ENCODE peak calls at places on chromosomes 3 and 15, in six cellular contexts. S is NCI-H1436, M is HuH-7, Q is MM.1S, F is HTR-8/SVneo, C is substantia nigra. P is an unnamed sample.
A peak's percentile ranks its signal among the peaks of the same experiment; 100 is the strongest.

GRCh38 chr3:125652349-125652748 is 57.1 kb upstream of the OSBPL11 start:
- DNase-seq in S (no peak), M (no peak), Q (no peak), F (no peak), C (no peak), P (no peak)

GRCh38 chr3:8319935-8320634 is 181.5 kb upstream of the LMCD1 start:
- DNase-seq in S (no peak), M (no peak), Q (no peak), F (peak; percentile 53), C (no peak), P (no peak)

GRCh38 chr3:161072076-161072697 is 33.0 kb downstream of the B3GALNT1 start:
- DNase-seq in S (no peak), M (no peak), Q (no peak), F (no peak), C (no peak), P (no peak)

GRCh38 chr15:44275431-44275830 is 13.1 kb upstream of the GOLM2 start:
- DNase-seq in S (no peak), M (no peak), Q (no peak), F (no peak), C (no peak), P (no peak)

GRCh38 chr3:38297537-38297936 is 15.4 kb downstream of the SLC22A14 start:
- DNase-seq in S (no peak), M (no peak), Q (no peak), F (no peak), C (no peak), P (no peak)

GRCh38 chr15:99019558-99020540 is 12.3 kb upstream of the PGPEP1L start:
- DNase-seq in S (no peak), M (no peak), Q (no peak), F (no peak), C (no peak), P (no peak)

GRCh38 chr15:77336006-77336405 is 83.9 kb downstream of the PEAK1 start:
- DNase-seq in S (no peak), M (no peak), Q (no peak), F (no peak), C (no peak), P (no peak)

GRCh38 chr3:129116482-129116946 is 5.1 kb downstream of the RAB43 start:
- DNase-seq in S (no peak), M (no peak), Q (no peak), F (no peak), C (no peak), P (no peak)

GRCh38 chr3:188881954-188882641 is 289.7 kb upstream of the TPRG1 start:
- DNase-seq in S (no peak), M (no peak), Q (no peak), F (peak; percentile 65), C (no peak), P (peak; percentile 15)

GRCh38 chr3:130316164-130316563 is 29.3 kb upstream of the COL6A5 start:
- DNase-seq in S (no peak), M (no peak), Q (no peak), F (no peak), C (no peak), P (no peak)

GRCh38 chr3:13624021-13624420 is 75.1 kb downstream of the FBLN2 start:
- DNase-seq in S (no peak), M (no peak), Q (no peak), F (no peak), C (no peak), P (no peak)

GRCh38 chr15:63013052-63013808 is 29.3 kb upstream of the TPM1 start:
- DNase-seq in S (no peak), M (no peak), Q (no peak), F (no peak), C (no peak), P (no peak)

GRCh38 chr3:33096103-33096868 is 660 bp downstream of the GLB1 start:
- DNase-seq in S (no peak), M (no peak), Q (peak; percentile 56), F (peak; percentile 35), C (peak; percentile 56), P (peak; percentile 44)

GRCh38 chr3:98974442-98974841 is 72.9 kb upstream of the DCBLD2 start:
- DNase-seq in S (no peak), M (no peak), Q (no peak), F (no peak), C (no peak), P (no peak)

GRCh38 chr15:100889359-100890058 is 9.9 kb downstream of the ALDH1A3 start:
- DNase-seq in S (no peak), M (no peak), Q (no peak), F (peak; percentile 39), C (no peak), P (no peak)

GRCh38 chr15:76787273-76787672 is 117.9 kb downstream of the SCAPER start:
- DNase-seq in S (no peak), M (no peak), Q (no peak), F (no peak), C (no peak), P (no peak)

GRCh38 chr15:61038387-61038786 is 190.7 kb downstream of the RORA start:
- DNase-seq in S (peak; percentile 42), M (no peak), Q (no peak), F (no peak), C (no peak), P (peak; percentile 22)

GRCh38 chr3:49182682-49183081 is 11.3 kb downstream of the KLHDC8B start:
- DNase-seq in S (no peak), M (no peak), Q (no peak), F (no peak), C (no peak), P (no peak)

GRCh38 chr3:127817331-127817821 is 4.9 kb downstream of the MGLL start:
- DNase-seq in S (no peak), M (peak; percentile 81), Q (no peak), F (peak; percentile 63), C (no peak), P (peak; percentile 81)

GRCh38 chr15:55475842-55476241 is 32.2 kb downstream of the DNAAF4 start:
- DNase-seq in S (no peak), M (no peak), Q (peak; percentile 53), F (no peak), C (no peak), P (no peak)

GRCh38 chr3:189739396-189739795 is 108.2 kb downstream of the TP63 start:
- DNase-seq in S (no peak), M (no peak), Q (no peak), F (no peak), C (no peak), P (no peak)

GRCh38 chr3:36677331-36678007 is 86.9 kb downstream of the DCLK3 start:
- DNase-seq in S (no peak), M (no peak), Q (no peak), F (no peak), C (no peak), P (no peak)

GRCh38 chr3:172685331-172686214 is 25.3 kb downstream of the NCEH1 start:
- DNase-seq in S (no peak), M (no peak), Q (no peak), F (no peak), C (no peak), P (peak; percentile 24)

GRCh38 chr3:25033407-25034029 is 394.5 kb upstream of the RARB start:
- DNase-seq in S (peak; percentile 58), M (peak; percentile 62), Q (peak; percentile 52), F (peak; percentile 32), C (peak; percentile 7), P (peak; percentile 51)

GRCh38 chr3:165196577-165197561 is 685 bp upstream of the SLITRK3 start:
- DNase-seq in S (no peak), M (no peak), Q (no peak), F (no peak), C (no peak), P (no peak)

GRCh38 chr3:129688310-129688895 is 81.9 kb upstream of the PLXND1 start:
- DNase-seq in S (peak; percentile 75), M (no peak), Q (no peak), F (no peak), C (peak; percentile 49), P (no peak)

GRCh38 chr3:156981005-156981404 is 154.9 kb downstream of the LEKR1 start:
- DNase-seq in S (no peak), M (no peak), Q (no peak), F (no peak), C (no peak), P (no peak)

GRCh38 chr3:128316456-128316855 is 150.2 kb downstream of the DNAJB8 start:
- DNase-seq in S (no peak), M (no peak), Q (no peak), F (no peak), C (no peak), P (no peak)

GRCh38 chr15:26967719-26968269 is 3.2 kb upstream of the GABRG3 start:
- DNase-seq in S (no peak), M (no peak), Q (no peak), F (no peak), C (no peak), P (no peak)

GRCh38 chr3:61530355-61530754 is 31.0 kb upstream of the PTPRG start:
- DNase-seq in S (peak; percentile 10), M (peak; percentile 2), Q (peak; percentile 46), F (no peak), C (no peak), P (peak; percentile 22)

GRCh38 chr15:81303241-81304225 is 20.4 kb downstream of the STARD5 start:
- DNase-seq in S (no peak), M (no peak), Q (no peak), F (no peak), C (no peak), P (no peak)

GRCh38 chr3:144840866-144841265 is 869.2 kb downstream of the DIPK2A start:
- DNase-seq in S (no peak), M (no peak), Q (no peak), F (no peak), C (no peak), P (no peak)

GRCh38 chr15:26082833-26083174 is 219.7 kb upstream of the ATP10A start:
- DNase-seq in S (no peak), M (no peak), Q (no peak), F (no peak), C (no peak), P (peak; percentile 65)

GRCh38 chr3:51696954-51697353 is 9.9 kb upstream of the GRM2 start:
- DNase-seq in S (no peak), M (no peak), Q (no peak), F (no peak), C (no peak), P (no peak)

GRCh38 chr15:99181544-99181943 is 67.8 kb downstream of the TTC23 start:
- DNase-seq in S (no peak), M (peak; percentile 8), Q (no peak), F (no peak), C (no peak), P (no peak)

GRCh38 chr3:184004483-184004882 is 13.2 kb downstream of the ABCC5 start:
- DNase-seq in S (no peak), M (no peak), Q (no peak), F (no peak), C (no peak), P (no peak)

P was measured in HT-29.